ENCODE peak calls at places on chromosomes 7 and 10, in nine cellular contexts. X is HCT116, F is lower leg skin, M is adrenal gland, U is uterus, Q is transverse colon, W is breast epithelium, R is esophagus squamous epithelium, S is HepG2. T is an unnamed sample.

GRCh38 chr7:30074422-30075030 is 46.3 kb downstream of the PLEKHA8 start:
- DNase-seq in X (peak), F (no peak), M (no peak), U (no peak), Q (no peak), W (no peak), R (no peak), S (peak), T (peak)

GRCh38 chr7:157981778-157982177 is 605.8 kb downstream of the PTPRN2 start:
- DNase-seq in X (no peak), F (peak), M (peak), U (no peak), Q (no peak), W (no peak), R (no peak), S (no peak), T (no peak)

GRCh38 chr7:52920977-52921376 is 114.5 kb upstream of the POM121L12 start:
- DNase-seq in X (no peak), F (no peak), M (no peak), U (no peak), Q (no peak), W (no peak), R (no peak), S (no peak), T (no peak)

GRCh38 chr10:79269443-79269842 is 77.8 kb upstream of the PPIF start:
- DNase-seq in X (no peak), F (no peak), M (no peak), U (no peak), Q (no peak), W (no peak), R (no peak), S (no peak), T (no peak)

GRCh38 chr10:88091490-88092061 is 228.2 kb downstream of the PTEN start:
- DNase-seq in X (no peak), F (no peak), M (no peak), U (no peak), Q (peak), W (peak), R (peak), S (no peak), T (peak)

GRCh38 chr10:127090135-127090534 is 106.3 kb downstream of the INSYN2A start:
- DNase-seq in X (no peak), F (peak), M (no peak), U (no peak), Q (no peak), W (no peak), R (no peak), S (peak), T (no peak)

GRCh38 chr10:118951218-118951617 is 78.3 kb upstream of the NANOS1 start:
- DNase-seq in X (no peak), F (no peak), M (no peak), U (no peak), Q (no peak), W (no peak), R (no peak), S (no peak), T (no peak)

GRCh38 chr7:144784943-144785342 is 50.9 kb downstream of the TPK1 start:
- DNase-seq in X (no peak), F (no peak), M (no peak), U (no peak), Q (no peak), W (no peak), R (no peak), S (no peak), T (peak)

GRCh38 chr7:130814753-130815152 is 80.7 kb upstream of the KLF14 start:
- DNase-seq in X (peak), F (no peak), M (no peak), U (no peak), Q (no peak), W (no peak), R (no peak), S (no peak), T (peak)

GRCh38 chr7:1758417-1758858 is 88.4 kb downstream of the ELFN1 start:
- DNase-seq in X (peak), F (no peak), M (no peak), U (no peak), Q (no peak), W (no peak), R (no peak), S (peak), T (peak)

GRCh38 chr10:107436568-107436967 is 272.1 kb upstream of the SORCS1 start:
- DNase-seq in X (no peak), F (no peak), M (no peak), U (no peak), Q (no peak), W (no peak), R (no peak), S (no peak), T (no peak)

GRCh38 chr7:30150711-30151110 is 15.9 kb downstream of the MTURN start:
- DNase-seq in X (no peak), F (no peak), M (no peak), U (no peak), Q (no peak), W (no peak), R (no peak), S (no peak), T (no peak)

GRCh38 chr10:525565-526315 is 163.7 kb downstream of the DIP2C start:
- DNase-seq in X (no peak), F (no peak), M (peak), U (peak), Q (no peak), W (no peak), R (no peak), S (no peak), T (no peak)

GRCh38 chr7:34061175-34061574 is 155.8 kb downstream of the BMPER start:
- DNase-seq in X (no peak), F (no peak), M (no peak), U (no peak), Q (no peak), W (no peak), R (no peak), S (no peak), T (no peak)

DNA sequence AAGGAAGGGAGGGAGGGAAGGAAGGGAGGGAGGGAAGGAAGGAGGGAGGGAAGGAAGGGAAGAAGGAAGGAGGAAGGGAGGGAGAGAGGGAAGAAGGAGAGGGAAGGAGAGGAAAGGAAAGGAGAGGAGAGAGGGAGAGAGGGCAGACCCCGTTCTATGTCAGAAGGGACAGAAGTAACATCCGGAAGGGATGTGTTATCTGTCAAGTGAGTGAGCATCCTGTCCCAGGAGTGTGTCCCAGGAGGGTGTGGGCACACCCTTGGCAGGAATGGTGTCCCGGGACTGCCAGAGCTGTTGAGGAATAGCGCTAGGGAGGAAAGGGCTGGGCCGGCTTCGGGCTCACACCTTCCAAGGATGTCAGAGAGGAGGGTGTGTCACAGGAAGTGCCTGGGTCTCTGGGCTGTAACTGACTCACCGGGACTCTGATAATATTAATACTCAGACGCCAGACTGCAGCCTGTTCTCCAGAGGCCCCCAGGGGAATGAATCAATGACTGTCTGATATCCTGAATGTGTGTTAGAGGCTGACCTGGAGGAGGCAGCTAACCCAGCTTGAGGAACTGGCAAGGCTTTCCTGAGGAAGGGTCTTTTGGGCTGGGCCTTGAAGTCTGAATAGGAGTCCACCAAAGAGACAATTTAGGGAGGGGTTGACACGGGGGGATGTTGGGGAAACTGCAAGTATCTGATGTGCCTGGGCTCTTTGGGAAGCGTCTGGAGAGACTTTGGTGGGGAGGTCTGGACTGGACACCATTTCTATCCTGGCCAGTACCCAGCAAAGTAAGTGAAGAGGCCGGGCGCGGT is 125.7 kb upstream of the TNRC18 start:
- DNase-seq in X (peak), F (peak), M (peak), U (peak), Q (peak), W (no peak), R (no peak), S (no peak), T (peak)
- TF ChIP-seq POLR2A in X (no peak), F (no peak), M (no peak), U (no peak), Q (peak), W (no peak), R (no peak), S (no peak), T (no peak)

GRCh38 chr10:32332299-32332750 is 14.6 kb downstream of the EPC1 start:
- DNase-seq in X (no peak), F (no peak), M (peak), U (no peak), Q (peak), W (no peak), R (no peak), S (no peak), T (peak)
- H3K4me3 ChIP-seq in X (no peak), F (no peak), M (no peak), U (no peak), Q (no peak), W (no peak), R (no peak), S (no peak), T (no peak)

GRCh38 chr10:69362471-69362954 is 54.2 kb downstream of the TACR2 start:
- DNase-seq in X (no peak), F (no peak), M (peak), U (no peak), Q (peak), W (peak), R (no peak), S (no peak), T (no peak)
- TF ChIP-seq POLR2A in X (no peak), F (no peak), M (no peak), U (no peak), Q (no peak), W (no peak), R (no peak), S (no peak), T (no peak)

DNA sequence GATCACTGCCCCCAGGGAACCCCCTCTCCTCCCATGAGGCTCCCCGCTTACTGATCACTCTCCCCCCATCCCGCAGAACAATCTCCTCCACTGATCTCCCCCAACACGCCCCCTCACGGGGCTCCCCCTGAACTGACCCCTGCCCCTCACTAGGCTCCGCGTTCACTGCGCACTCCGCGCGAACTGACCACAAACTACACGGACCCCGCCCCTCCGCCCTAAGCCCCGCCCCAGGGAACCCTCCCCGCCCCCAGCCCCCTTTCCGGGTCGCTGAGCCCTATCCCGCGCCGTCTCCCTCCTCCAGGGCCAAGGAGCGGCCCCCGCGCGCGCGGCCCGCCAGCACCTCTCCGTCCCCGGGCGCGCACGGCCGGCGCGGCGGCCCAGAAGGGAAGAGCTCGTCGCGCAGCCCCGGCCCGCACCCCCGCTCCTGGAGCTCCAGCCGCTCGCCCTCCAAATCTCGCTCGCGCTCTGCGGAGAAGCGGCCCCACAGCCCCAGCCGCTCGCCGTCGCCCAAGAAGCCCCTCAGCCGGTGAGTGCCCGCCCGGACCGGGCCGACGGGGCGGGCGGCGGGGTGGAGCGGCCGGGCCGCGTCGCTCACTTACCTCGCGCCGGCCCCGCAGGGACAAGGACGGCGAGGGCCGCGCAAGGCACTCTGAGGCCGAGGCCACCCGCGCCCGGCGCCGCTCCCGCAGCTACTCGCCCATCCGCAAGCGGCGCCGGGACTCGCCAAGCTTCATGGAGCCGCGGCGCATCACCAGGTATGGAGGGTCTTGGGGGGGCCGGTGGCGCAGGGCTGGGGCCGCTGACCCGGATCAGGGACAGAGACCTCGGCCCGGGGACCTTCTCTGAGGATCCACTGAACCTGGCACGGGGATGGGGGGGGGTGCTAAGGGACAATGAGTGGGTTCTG is 19.9 kb upstream of the HSPB1 start:
- DNase-seq in X (no peak), F (no peak), M (no peak), U (peak), Q (no peak), W (no peak), R (no peak), S (no peak), T (no peak)
- H3K4me3 ChIP-seq in X (peak), F (peak), M (peak), U (peak), Q (peak), W (peak), R (peak), S (no peak), T (no peak)

GRCh38 chr7:105638942-105639495 is 57.7 kb upstream of the EFCAB10 start:
- DNase-seq in X (no peak), F (no peak), M (no peak), U (no peak), Q (peak), W (no peak), R (no peak), S (no peak), T (no peak)
- TF ChIP-seq POLR2A in X (no peak), F (no peak), M (no peak), U (no peak), Q (no peak), W (no peak), R (no peak), S (no peak), T (no peak)